ENCODE peak calls at places on chromosome 4, in eight cellular contexts. T is GM20000, R is bronchial epithelial cell, F is mammary epithelial cell, S is lower lobe of right lung, L is Panc1, G is PC-3, O is fibroblast of pulmonary artery. D is an unnamed sample.

GRCh38 chr4:10593130-10593529 is 91.4 kb downstream of the CLNK start:
- DNase-seq in L (no peak), S (no peak), R (no peak), T (no peak), F (no peak), O (no peak), G (peak), D (no peak)

GRCh38 chr4:88017516-88018302 is 10.3 kb downstream of the PKD2 start:
- DNase-seq in T (no peak), F (peak), R (peak), G (peak), L (peak), S (no peak), O (peak), D (no peak)

GRCh38 chr4:114654607-114655006 is 56.0 kb downstream of the UGT8 start:
- DNase-seq in G (no peak), R (peak), F (no peak), L (no peak), S (no peak), T (no peak), O (no peak), D (no peak)

GRCh38 chr4:680931-681645 is 6.7 kb downstream of the MYL5 start:
- DNase-seq in F (no peak), L (no peak), S (peak), O (peak), R (no peak), G (peak), T (peak), D (peak)

GRCh38 chr4:21688596-21689265 is 259.8 kb downstream of the KCNIP4 start:
- DNase-seq in G (no peak), F (no peak), S (no peak), L (no peak), R (no peak), T (no peak), O (no peak), D (no peak)

GRCh38 chr4:184503869-184504300 is 29.5 kb upstream of the IRF2 start:
- DNase-seq in R (peak), O (peak), L (no peak), T (no peak), S (no peak), G (no peak), F (peak), D (no peak)

GRCh38 chr4:184168406-184169019 is 49.2 kb downstream of the ENPP6 start:
- DNase-seq in O (peak), F (peak), G (peak), L (peak), T (peak), S (peak), R (peak), D (peak)

GRCh38 chr4:41207330-41207831 is 7.0 kb downstream of the APBB2 start:
- DNase-seq in R (no peak), S (no peak), G (no peak), F (no peak), O (peak), L (no peak), T (no peak), D (no peak)

GRCh38 chr4:76729991-76730390 is 168.0 kb downstream of the SOWAHB start:
- DNase-seq in F (no peak), L (no peak), O (peak), T (no peak), G (no peak), R (no peak), S (no peak), D (no peak)

GRCh38 chr4:169220854-169221311 is 49.9 kb downstream of the SH3RF1 start:
- DNase-seq in L (no peak), O (no peak), S (no peak), F (no peak), T (no peak), R (no peak), G (no peak), D (no peak)

GRCh38 chr4:4673070-4673469 is 131.2 kb upstream of the STX18 start:
- DNase-seq in O (peak), G (peak), F (no peak), L (no peak), S (no peak), R (peak), T (no peak), D (no peak)

GRCh38 chr4:100591156-100591876 is 73.5 kb upstream of the EMCN start:
- DNase-seq in F (no peak), O (peak), R (no peak), G (no peak), S (peak), T (no peak), L (no peak), D (no peak)

GRCh38 chr4:85823295-85823694 is 348.3 kb downstream of the ARHGAP24 start:
- DNase-seq in O (peak), L (no peak), T (no peak), S (no peak), F (no peak), R (peak), G (peak), D (no peak)

GRCh38 chr4:7343353-7343655 is 91.4 kb downstream of the PSAPL1 start:
- DNase-seq in T (no peak), R (no peak), G (no peak), O (no peak), F (no peak), L (no peak), S (peak), D (no peak)

GRCh38 chr4:105061136-105061696 is 85.5 kb upstream of the TET2 start:
- DNase-seq in G (peak), O (peak), T (peak), S (no peak), F (peak), R (peak), L (no peak), D (peak)

GRCh38 chr4:159248383-159249178 is 145.7 kb downstream of the RAPGEF2 start:
- DNase-seq in F (no peak), S (no peak), O (peak), T (peak), L (no peak), R (no peak), G (no peak), D (peak)

GRCh38 chr4:27628609-27629008 is 768.0 kb downstream of the STIM2 start:
- DNase-seq in O (no peak), F (no peak), T (no peak), L (no peak), S (no peak), G (no peak), R (no peak), D (no peak)

GRCh38 chr4:121863787-121864186 is 6.5 kb downstream of the BBS7 start:
- DNase-seq in G (no peak), O (no peak), S (no peak), F (no peak), L (no peak), T (no peak), R (no peak), D (no peak)

GRCh38 chr4:111979921-111980320 is 165.3 kb upstream of the FAM241A start:
- DNase-seq in S (no peak), T (no peak), R (peak), F (no peak), L (no peak), O (no peak), G (peak), D (no peak)

GRCh38 chr4:76699911-76700310 is 198.0 kb downstream of the SOWAHB start:
- DNase-seq in G (no peak), R (no peak), S (no peak), T (no peak), L (no peak), O (no peak), F (no peak), D (no peak)

GRCh38 chr4:149164282-149164681 is 651.4 kb downstream of the IQCM start:
- DNase-seq in O (peak), G (no peak), F (no peak), L (no peak), R (no peak), S (no peak), T (no peak), D (no peak)

GRCh38 chr4:22434895-22435294 is 81.0 kb downstream of the ADGRA3 start:
- DNase-seq in G (peak), F (peak), T (peak), L (no peak), O (peak), R (peak), S (no peak), D (no peak)

GRCh38 chr4:4443821-4444220 is 56.9 kb downstream of the NSG1 start:
- DNase-seq in L (no peak), G (peak), O (peak), T (no peak), S (no peak), F (no peak), R (no peak), D (no peak)

GRCh38 chr4:153788064-153788418 is 842 bp downstream of the SFRP2 start:
- DNase-seq in O (no peak), L (no peak), T (no peak), G (no peak), R (no peak), S (no peak), F (no peak), D (no peak)

GRCh38 chr4:38768968-38769394 is 13.8 kb downstream of the TLR10 start:
- DNase-seq in G (no peak), T (no peak), R (no peak), S (no peak), O (peak), F (no peak), L (no peak), D (no peak)

GRCh38 chr4:65623509-65623908 is 46.8 kb downstream of the EPHA5 start:
- DNase-seq in T (no peak), L (peak), G (peak), R (peak), F (peak), O (peak), S (no peak), D (no peak)

GRCh38 chr4:4461850-4462249 is 74.9 kb downstream of the NSG1 start:
- DNase-seq in G (no peak), F (no peak), L (no peak), T (no peak), R (no peak), O (no peak), S (no peak), D (no peak)

GRCh38 chr4:138910914-138911336 is 104.7 kb upstream of the NOCT start:
- DNase-seq in F (peak), R (peak), S (peak), G (peak), O (peak), T (no peak), L (peak), D (no peak)

GRCh38 chr4:114636192-114636935 is 37.8 kb downstream of the UGT8 start:
- DNase-seq in L (no peak), G (no peak), T (no peak), R (no peak), F (no peak), S (no peak), O (no peak), D (no peak)

GRCh38 chr4:33262809-33263208 is 2542.6 kb downstream of the PCDH7 start:
- DNase-seq in S (no peak), F (no peak), L (no peak), O (peak), G (peak), T (no peak), R (peak), D (no peak)

GRCh38 chr4:6331018-6331417 is 61.4 kb downstream of the WFS1 start:
- DNase-seq in R (no peak), O (peak), S (no peak), G (peak), L (no peak), T (peak), F (no peak), D (peak)
- TF ChIP-seq CTCF in R (peak), O (peak), S (peak), G (peak), L (no peak), T (peak), F (peak), D (peak)

GRCh38 chr4:177485528-177485927 is 43.3 kb upstream of the AGA start:
- DNase-seq in T (no peak), G (peak), R (peak), L (no peak), S (no peak), F (peak), O (peak), D (no peak)
- TF ChIP-seq CTCF in T (no peak), G (no peak), R (no peak), L (no peak), S (no peak), F (no peak), O (no peak), D (no peak)

GRCh38 chr4:185820119-185821028 is 8.4 kb upstream of the SORBS2 start:
- DNase-seq in O (no peak), S (no peak), L (no peak), G (no peak), T (no peak), F (no peak), R (no peak), D (no peak)
- TF ChIP-seq CTCF in O (no peak), S (no peak), L (no peak), G (no peak), T (no peak), F (no peak), R (no peak), D (no peak)

GRCh38 chr4:123312951-123313592 is 83.5 kb upstream of the SPRY1 start:
- DNase-seq in S (no peak), T (no peak), O (no peak), F (no peak), G (no peak), L (no peak), R (no peak), D (no peak)
- TF ChIP-seq CTCF in S (no peak), T (no peak), O (no peak), F (no peak), G (no peak), L (no peak), R (no peak), D (no peak)

D was measured in GM13976.